ENCODE peak calls at places on chromosomes 4 and X, in five cellular contexts. J is aorta, V is testis, H is ovary, L is ascending aorta. O is an unnamed sample. For H3K27me3 and H3K4me1, the result is how much of the 10 kb centered on the place peaks cover.

GRCh38 chr4:98706200-98706813 is 47.9 kb upstream of the TSPAN5 start:
- DNase-seq in V (no peak), L (no peak), J (no peak), H (no peak), O (no peak)

GRCh38 chr4:85445058-85445639 is 29.8 kb upstream of the ARHGAP24 start:
- DNase-seq in J (no peak), H (no peak), L (no peak), V (no peak), O (no peak)

GRCh38 chr4:102600689-102601088 is 99.5 kb downstream of the NFKB1 start:
- DNase-seq in J (no peak), H (no peak), L (no peak), V (no peak), O (no peak)

GRCh38 chrX:68443155-68443868 is 10.0 kb upstream of the OPHN1 start:
- DNase-seq in L (no peak), H (no peak), V (no peak), J (no peak), O (no peak)

GRCh38 chrX:149712831-149713230 is 971 bp downstream of the MAGEA11 start:
- DNase-seq in V (no peak), L (no peak), H (no peak), J (no peak), O (no peak)

GRCh38 chr4:166622425-166622977 is 611.8 kb downstream of the SPOCK3 start:
- DNase-seq in J (no peak), L (no peak), V (no peak), H (no peak), O (no peak)

GRCh38 chrX:103538728-103539127 is 19.4 kb upstream of the RAB40A start:
- DNase-seq in J (no peak), H (no peak), L (no peak), V (peak), O (no peak)

GRCh38 chrX:24334473-24334872 is 20.6 kb upstream of the SUPT20HL2 start:
- DNase-seq in V (no peak), J (no peak), H (no peak), L (no peak), O (no peak)

GRCh38 chr4:132266374-132266773 is 882.7 kb upstream of the PCDH10 start:
- DNase-seq in V (no peak), H (no peak), J (no peak), L (no peak), O (no peak)

GRCh38 chrX:53950130-53950733 is 94.0 kb downstream of the PHF8 start:
- DNase-seq in H (no peak), J (no peak), V (no peak), L (no peak), O (no peak)

GRCh38 chr4:74768857-74769525 is 25.3 kb downstream of the BTC start:
- DNase-seq in H (no peak), J (no peak), V (no peak), L (no peak), O (no peak)

GRCh38 chr4:13173974-13174373 is 310.2 kb downstream of the RAB28 start:
- DNase-seq in V (peak), L (peak), J (peak), H (no peak), O (no peak)

GRCh38 chr4:107838763-107839162 is 14.0 kb downstream of the SGMS2 start:
- DNase-seq in J (no peak), H (no peak), V (no peak), L (no peak), O (no peak)

GRCh38 chr4:39526810-39527295 is 386 bp downstream of the UGDH start:
- DNase-seq in J (no peak), H (no peak), L (no peak), V (peak), O (no peak)

GRCh38 chrX:51496501-51497291 is at the start of gene NUDT11:
- DNase-seq in H (peak), V (peak), J (peak), L (peak), O (peak)

GRCh38 chrX:34223574-34223973 is 91.5 kb upstream of the FAM47A start:
- DNase-seq in J (no peak), V (no peak), L (no peak), H (no peak), O (no peak)

DNA sequence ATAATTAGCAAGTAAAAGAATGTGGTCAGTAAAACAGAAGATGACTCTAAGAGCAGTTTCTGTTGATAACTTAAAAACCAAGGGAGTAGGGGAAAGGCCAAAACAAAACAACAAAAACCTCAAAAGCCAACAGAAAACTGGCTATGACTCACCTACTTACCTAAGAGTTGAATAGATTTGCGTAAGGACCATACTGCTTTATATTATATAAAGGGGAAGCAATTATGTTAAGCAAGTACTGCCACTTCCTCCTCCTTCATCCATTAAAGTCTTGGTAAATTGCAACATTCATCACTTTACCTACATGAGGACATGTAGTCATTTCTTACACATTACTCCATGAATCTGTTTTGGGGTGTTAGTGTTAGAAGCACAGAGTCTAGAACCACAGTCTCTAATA is 85.9 kb upstream of the FAM47A start:
- DNase-seq in V (no peak), L (no peak), J (no peak), H (no peak), O (no peak)
- H3K27me3 ChIP-seq in V (under half), L (under half), J (under half), H (under half), O (under half)

GRCh38 chr4:87428979-87429378 is 6.6 kb downstream of the NUDT9 start:
- DNase-seq in J (no peak), V (no peak), H (no peak), L (no peak), O (no peak)
- H3K4me1 ChIP-seq in J (under half), V (under half), H (under half), L (under half), O (under half)

DNA sequence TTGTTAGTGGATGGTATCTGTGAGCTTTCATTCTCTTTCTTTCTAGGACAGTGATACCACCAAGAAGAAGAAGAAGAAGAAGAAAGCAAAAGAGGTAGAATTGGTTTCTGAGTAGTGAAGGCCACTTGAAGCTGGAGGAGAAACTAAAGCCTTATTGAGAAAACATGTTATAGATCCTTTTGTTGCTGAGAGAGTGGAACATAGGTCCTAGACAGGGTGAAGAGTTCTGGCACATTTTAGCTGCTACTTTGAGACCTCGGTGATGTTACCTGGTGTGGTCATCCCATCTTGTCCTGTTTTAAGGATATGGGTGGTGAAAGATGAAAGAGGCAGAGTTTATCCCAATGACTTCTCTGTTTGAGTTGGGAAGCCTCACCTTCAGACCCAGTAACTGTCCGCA is 14.1 kb downstream of the DKC1 start:
- DNase-seq in L (no peak), V (no peak), J (no peak), H (no peak), O (no peak)
- H3K27ac ChIP-seq in L (no peak), V (no peak), J (no peak), H (no peak), O (no peak)

GRCh38 chrX:134525086-134525792 is 65.3 kb downstream of the HPRT1 start:
- DNase-seq in V (no peak), L (no peak), H (no peak), J (no peak), O (no peak)

GRCh38 chrX:134520860-134521390 is 61.0 kb downstream of the HPRT1 start:
- DNase-seq in J (no peak), H (no peak), L (no peak), V (peak), O (peak)

GRCh38 chrX:134528936-134529335 is 69.0 kb downstream of the HPRT1 start:
- DNase-seq in L (no peak), H (peak), V (peak), J (no peak), O (no peak)

GRCh38 chrX:134526399-134526798 is 66.4 kb downstream of the HPRT1 start:
- DNase-seq in L (no peak), H (no peak), J (no peak), V (no peak), O (no peak)

GRCh38 chrX:134524181-134524580 is 64.2 kb downstream of the HPRT1 start:
- DNase-seq in L (no peak), V (no peak), J (no peak), H (no peak), O (no peak)
- H3K27me3 ChIP-seq in L (under half), V (under half), J (under half), H (under half), O (under half)

GRCh38 chr4:140236649-140237160 is 82.7 kb upstream of the MAML3 start:
- DNase-seq in L (no peak), H (no peak), J (no peak), V (no peak), O (no peak)
- H3K4me1 ChIP-seq in L (under half), H (under half), J (under half), V (under half), O (under half)

GRCh38 chr4:127782025-127782274 is 172 bp upstream of the HSPA4L start:
- DNase-seq in L (peak), V (peak), J (peak), H (peak), O (peak)

GRCh38 chr4:127781303-127782024 is 658 bp upstream of the HSPA4L start:
- DNase-seq in V (peak), J (peak), L (peak), H (peak), O (no peak)

GRCh38 chr4:127783026-127783769 is 1.1 kb downstream of the HSPA4L start:
- DNase-seq in H (peak), J (peak), V (peak), L (peak), O (peak)

GRCh38 chr4:127783971-127784519 is 1.9 kb downstream of the HSPA4L start:
- DNase-seq in L (no peak), J (no peak), H (no peak), V (no peak), O (no peak)

GRCh38 chr4:127782275-127783025 is at the start of gene HSPA4L:
- DNase-seq in L (peak), V (peak), J (peak), H (no peak), O (no peak)
- H3K27ac ChIP-seq in L (peak), V (peak), J (peak), H (peak), O (no peak)

DNA sequence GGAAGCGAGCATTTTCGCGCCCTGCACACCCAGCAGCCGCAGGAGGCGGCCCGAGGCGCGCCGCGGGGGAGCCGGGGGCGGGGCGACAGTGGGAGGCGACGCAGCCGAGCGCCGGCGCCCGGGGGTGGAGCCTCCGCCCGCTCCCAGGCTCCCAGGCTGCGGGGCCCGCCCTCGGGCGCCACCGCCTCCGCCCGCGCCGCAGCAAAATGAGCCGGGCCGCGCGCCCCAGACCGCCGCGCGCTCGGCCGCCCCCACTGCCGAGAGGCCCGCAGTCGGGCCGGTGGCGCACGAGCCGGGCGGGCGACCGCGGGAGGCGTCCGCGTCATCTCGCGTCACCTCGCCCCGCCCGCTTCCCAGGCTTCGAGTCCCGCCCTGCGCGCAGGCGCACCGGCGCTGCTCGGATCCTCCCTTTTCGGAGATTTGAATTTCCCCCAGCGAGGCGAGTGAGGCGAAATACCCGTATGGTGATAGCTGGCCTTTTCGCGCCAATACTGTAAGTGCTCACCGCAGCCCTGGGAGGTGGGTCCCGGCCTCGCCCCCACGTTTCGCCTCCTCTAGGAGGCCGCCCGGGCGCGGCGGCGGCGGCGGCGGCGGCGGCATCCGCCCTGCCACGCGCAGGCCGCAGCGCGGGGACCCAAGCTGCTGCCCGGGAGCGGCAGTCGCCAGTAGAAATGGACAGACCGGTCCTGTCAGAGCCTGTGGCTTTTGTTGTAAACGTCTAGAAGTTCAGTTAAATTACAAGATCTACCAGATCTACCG is at the start of gene TMEM187:
- DNase-seq in L (peak), V (peak), H (peak), J (peak), O (peak)
- H3K27me3 ChIP-seq in L (under half), V (under half), H (under half), J (under half), O (under half)

GRCh38 chrX:29659911-29660310 is 555.5 kb upstream of the MAGEB2 start:
- DNase-seq in L (no peak), V (no peak), H (no peak), J (no peak), O (no peak)

GRCh38 chrX:29661290-29661689 is 554.1 kb upstream of the MAGEB2 start:
- DNase-seq in L (no peak), J (no peak), V (no peak), H (no peak), O (no peak)

GRCh38 chrX:29662101-29662500 is 553.3 kb upstream of the MAGEB2 start:
- DNase-seq in L (no peak), V (no peak), J (no peak), H (no peak), O (no peak)

GRCh38 chrX:29665532-29665931 is 549.8 kb upstream of the MAGEB2 start:
- DNase-seq in V (no peak), H (no peak), J (no peak), L (no peak), O (no peak)

GRCh38 chrX:29662759-29663503 is 552.4 kb upstream of the MAGEB2 start:
- DNase-seq in V (no peak), H (no peak), J (no peak), L (no peak), O (no peak)
- H3K4me1 ChIP-seq in V (under half), H (under half), J (under half), L (under half), O (under half)

GRCh38 chr4:37467223-37467622 is 219.0 kb downstream of the RELL1 start:
- DNase-seq in V (no peak), J (no peak), L (no peak), H (no peak), O (no peak)

GRCh38 chr4:37464373-37464772 is 219.8 kb downstream of the NWD2 start:
- DNase-seq in H (no peak), L (no peak), J (no peak), V (no peak), O (no peak)

GRCh38 chr4:37461801-37462200 is 217.3 kb downstream of the NWD2 start:
- DNase-seq in H (no peak), J (no peak), V (no peak), L (no peak), O (no peak)

GRCh38 chr4:37463457-37463856 is 218.9 kb downstream of the NWD2 start:
- DNase-seq in V (no peak), L (no peak), H (no peak), J (no peak), O (peak)

GRCh38 chr4:37463033-37463432 is 218.5 kb downstream of the NWD2 start:
- DNase-seq in H (no peak), V (no peak), J (no peak), L (no peak), O (no peak)
- H3K27ac ChIP-seq in H (no peak), V (no peak), J (no peak), L (no peak), O (no peak)